ENCODE peak calls at places on chromosomes 12 and 14, in seven cellular contexts. W, Y, Z, V, N, D and G are unnamed samples.
A peak's percentile ranks its signal among the peaks of the same experiment; 100 is the strongest.

GRCh38 chr12:14803830-14804160 is 325 bp downstream of the C12orf60 start:
- DNase-seq in W (no peak), Y (no peak), Z (no peak), V (no peak), N (no peak), D (no peak), G (no peak)

GRCh38 chr14:75406102-75406501 is 21.7 kb upstream of the JDP2 start:
- DNase-seq in W (no peak), Y (no peak), Z (no peak), V (no peak), N (no peak), D (no peak), G (no peak)

GRCh38 chr12:131988054-131988796 is 38.5 kb downstream of the EP400 start:
- DNase-seq in W (no peak), Y (no peak), Z (no peak), V (no peak), N (no peak), D (no peak), G (no peak)

GRCh38 chr12:57047981-57048380 is 1.9 kb downstream of the MYO1A start:
- DNase-seq in W (peak; percentile 5), Y (no peak), Z (no peak), V (no peak), N (no peak), D (no peak), G (no peak)

GRCh38 chr12:32211769-32212156 is 105.1 kb downstream of the BICD1 start:
- DNase-seq in W (no peak), Y (no peak), Z (no peak), V (no peak), N (no peak), D (no peak), G (no peak)

GRCh38 chr14:99560946-99561683 is 42.9 kb downstream of the CCDC85C start:
- DNase-seq in W (no peak), Y (no peak), Z (no peak), V (no peak), N (no peak), D (no peak), G (no peak)

GRCh38 chr12:12018454-12018853 is 52.3 kb upstream of the BCL2L14 start:
- DNase-seq in W (peak; percentile 21), Y (no peak), Z (no peak), V (no peak), N (no peak), D (no peak), G (no peak)

GRCh38 chr14:102464846-102465341 is 44.7 kb downstream of the ANKRD9 start:
- DNase-seq in W (no peak), Y (no peak), Z (no peak), V (no peak), N (no peak), D (no peak), G (no peak)

GRCh38 chr12:131323879-131324278 is 370.2 kb downstream of the ADGRD1 start:
- DNase-seq in W (no peak), Y (no peak), Z (no peak), V (no peak), N (no peak), D (no peak), G (no peak)

GRCh38 chr14:34501004-34501580 is 38.4 kb downstream of the EAPP start:
- DNase-seq in W (no peak), Y (no peak), Z (no peak), V (no peak), N (no peak), D (no peak), G (no peak)

GRCh38 chr12:123546281-123546680 is 12.8 kb upstream of the RILPL1 start:
- DNase-seq in W (no peak), Y (no peak), Z (no peak), V (no peak), N (no peak), D (no peak), G (no peak)

GRCh38 chr12:97555547-97556200 is 93.1 kb downstream of the RMST start:
- DNase-seq in W (no peak), Y (no peak), Z (no peak), V (no peak), N (no peak), D (no peak), G (no peak)

GRCh38 chr12:48336066-48336465 is 14.7 kb downstream of the ZNF641 start:
- DNase-seq in W (no peak), Y (no peak), Z (no peak), V (no peak), N (no peak), D (no peak), G (no peak)

DNA sequence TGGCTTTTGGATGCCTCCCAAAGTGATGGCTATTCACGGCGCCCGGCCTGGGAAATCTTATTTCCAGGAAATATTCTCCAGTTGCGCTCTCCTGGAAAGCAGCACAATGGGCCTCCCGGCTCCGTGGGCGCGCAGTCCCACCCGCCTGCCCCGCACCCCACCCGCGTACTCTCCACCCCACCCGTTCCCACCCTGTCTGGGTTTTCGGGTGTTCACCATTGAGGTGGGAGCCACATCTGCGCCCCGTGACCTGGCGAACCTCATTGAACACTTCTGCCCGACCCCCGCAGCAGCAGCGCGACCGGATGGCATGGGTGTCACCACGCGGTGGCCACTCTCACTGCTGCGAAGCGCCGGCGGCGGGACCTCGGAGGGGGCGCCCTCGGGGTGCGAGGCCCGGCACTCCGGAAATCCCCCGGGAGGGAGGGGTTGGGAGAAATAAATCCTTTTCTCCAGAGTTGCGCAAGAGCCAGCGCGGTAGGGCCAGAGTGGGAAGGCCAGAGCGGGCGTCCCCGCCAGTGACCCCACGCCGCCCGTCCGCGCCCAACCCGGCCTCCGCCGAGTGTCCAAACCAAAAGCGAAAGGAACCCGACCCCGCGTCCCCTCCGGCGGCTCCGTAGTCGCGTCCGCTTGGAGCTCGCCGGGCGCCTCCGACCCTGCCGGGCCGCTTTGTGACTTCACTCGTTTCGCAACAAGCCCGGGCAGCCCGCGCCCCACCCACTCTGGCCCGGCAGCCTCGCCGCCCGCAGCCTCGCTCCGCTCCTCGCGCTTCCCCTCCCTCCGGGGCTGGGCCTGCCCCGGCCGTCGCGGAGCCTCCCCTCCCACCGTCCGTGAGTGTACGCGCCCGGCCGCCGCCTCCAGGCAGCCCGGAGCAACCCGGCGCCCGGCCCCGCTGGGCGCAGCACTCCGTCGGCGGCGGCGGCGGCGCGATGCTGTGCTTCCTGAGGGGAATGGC is at the start of gene DRAM1:
- DNase-seq in W (peak; percentile 88), Y (peak; percentile 96), Z (peak; percentile 80), V (peak; percentile 60), N (peak; percentile 66), D (peak; percentile 92), G (peak; percentile 95)
- TF ChIP-seq CTCF in W (no peak), Y (no peak), Z (no peak), V (no peak), N (no peak), D (peak; percentile 20), G (no peak)

GRCh38 chr12:27969011-27969900 is 3.3 kb downstream of the PTHLH start:
- DNase-seq in W (peak; percentile 55), Y (peak; percentile 70), Z (peak; percentile 57), V (no peak), N (no peak), D (peak; percentile 69), G (peak; percentile 55)

GRCh38 chr12:27970981-27971489 is 1.5 kb downstream of the PTHLH start:
- DNase-seq in W (peak; percentile 34), Y (no peak), Z (peak; percentile 26), V (no peak), N (no peak), D (no peak), G (peak; percentile 14)

GRCh38 chr12:27971606-27972005 is 927 bp downstream of the PTHLH start:
- DNase-seq in W (no peak), Y (no peak), Z (no peak), V (no peak), N (no peak), D (no peak), G (no peak)

GRCh38 chr12:27970391-27970980 is 2.0 kb downstream of the PTHLH start:
- DNase-seq in W (peak; percentile 45), Y (no peak), Z (peak; percentile 61), V (no peak), N (no peak), D (peak; percentile 50), G (peak; percentile 67)

GRCh38 chr12:27969901-27970390 is 2.6 kb downstream of the PTHLH start:
- DNase-seq in W (peak; percentile 58), Y (peak; percentile 85), Z (peak; percentile 78), V (peak; percentile 10), N (no peak), D (peak; percentile 90), G (peak; percentile 73)
- TF ChIP-seq CTCF in W (no peak), Y (no peak), Z (no peak), V (no peak), N (peak; percentile 24), D (peak; percentile 65), G (peak; percentile 10)

GRCh38 chr14:88551936-88552565 is 2.8 kb downstream of the PTPN21 start:
- DNase-seq in W (peak; percentile 34), Y (peak; percentile 61), Z (peak; percentile 16), V (no peak), N (no peak), D (no peak), G (peak; percentile 38)

GRCh38 chr14:88552859-88553258 is 1.9 kb downstream of the PTPN21 start:
- DNase-seq in W (no peak), Y (no peak), Z (no peak), V (no peak), N (no peak), D (no peak), G (no peak)

GRCh38 chr14:88550078-88550477 is 4.7 kb downstream of the PTPN21 start:
- DNase-seq in W (no peak), Y (no peak), Z (no peak), V (no peak), N (no peak), D (no peak), G (no peak)

GRCh38 chr14:88553886-88554457 is 835 bp downstream of the PTPN21 start:
- DNase-seq in W (peak; percentile 42), Y (no peak), Z (no peak), V (no peak), N (no peak), D (no peak), G (peak; percentile 32)

GRCh38 chr14:88551094-88551870 is 3.5 kb downstream of the PTPN21 start:
- DNase-seq in W (peak; percentile 89), Y (peak; percentile 87), Z (peak; percentile 74), V (peak; percentile 23), N (peak; percentile 55), D (peak; percentile 91), G (peak; percentile 75)
- TF ChIP-seq CTCF in W (peak; percentile 42), Y (peak; percentile 11), Z (no peak), V (no peak), N (peak; percentile 43), D (peak; percentile 22), G (peak; percentile 48)

GRCh38 chr14:56282179-56282578 is 164.0 kb downstream of the PELI2 start:
- DNase-seq in W (no peak), Y (no peak), Z (no peak), V (no peak), N (no peak), D (no peak), G (no peak)

GRCh38 chr14:56278383-56278782 is 160.2 kb downstream of the PELI2 start:
- DNase-seq in W (no peak), Y (no peak), Z (no peak), V (no peak), N (no peak), D (no peak), G (no peak)

GRCh38 chr14:56284641-56285040 is 166.4 kb downstream of the PELI2 start:
- DNase-seq in W (no peak), Y (no peak), Z (no peak), V (no peak), N (no peak), D (no peak), G (no peak)

DNA sequence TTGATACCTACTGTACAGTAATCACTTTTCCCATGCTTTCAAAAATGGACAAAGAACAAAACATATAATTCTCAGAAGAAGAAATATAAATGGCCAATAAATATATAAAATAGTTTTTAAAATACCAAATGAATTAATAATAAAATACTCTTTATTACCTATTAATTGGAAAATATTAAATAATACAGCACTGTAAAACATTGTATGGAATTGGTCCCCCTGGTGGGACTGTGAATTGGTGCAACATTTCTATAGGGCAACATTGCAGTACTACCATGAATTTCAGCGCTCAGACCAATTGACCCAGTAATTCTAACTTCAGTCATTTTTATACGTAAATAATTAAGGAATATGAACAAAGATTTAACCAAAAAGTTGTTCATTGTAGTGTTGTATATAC is 162.6 kb downstream of the PELI2 start:
- DNase-seq in W (no peak), Y (no peak), Z (no peak), V (no peak), N (no peak), D (no peak), G (no peak)
- TF ChIP-seq CTCF in W (peak; percentile 20), Y (no peak), Z (no peak), V (no peak), N (no peak), D (no peak), G (peak; percentile 16)